ENCODE peak calls at places on chromosome 22, in four cellular contexts. X is stimulated activated CD8-positive, alpha-beta memory T cell treated with anti-CD3 and anti-CD28 coated beads, Interleukin-12 subunit alpha, Interleukin-12 subunit beta, amount 100 ng/mL, for 1 hour; B is thoracic aorta; E is activated CD4-positive, alpha-beta T cell treated with anti-CD3 and anti-CD28 coated beads, Interleukin-2, amount 10 ng/mL, durations not matched to agents 7 days and 5 days. I is an unnamed sample.

GRCh38 chr22:36455571-36456458 is 25.6 kb downstream of the TXN2 start:
- DNase-seq in E (no peak), B (no peak), X (no peak), I (no peak)

GRCh38 chr22:27796118-27796517 is 5.4 kb downstream of the MN1 start:
- DNase-seq in B (no peak), X (no peak), E (no peak), I (no peak)

GRCh38 chr22:26828311-26828710 is 170.9 kb downstream of the MIAT start:
- DNase-seq in B (no peak), E (no peak), X (no peak), I (no peak)

GRCh38 chr22:22103078-22103593 is 120.5 kb upstream of the TOP3B start:
- DNase-seq in E (no peak), X (no peak), B (no peak), I (no peak)

GRCh38 chr22:29028468-29028867 is 33.2 kb downstream of the C22orf31 start:
- DNase-seq in E (no peak), X (no peak), B (no peak), I (no peak)

GRCh38 chr22:21726650-21727049 is 8.9 kb downstream of the YPEL1 start:
- DNase-seq in X (no peak), B (no peak), E (peak; percentile 62), I (no peak)

GRCh38 chr22:46984751-46985506 is 222.5 kb downstream of the TBC1D22A start:
- DNase-seq in X (no peak), E (no peak), B (no peak), I (no peak)

GRCh38 chr22:41725510-41726110 is 26.3 kb downstream of the MEI1 start:
- DNase-seq in B (no peak), X (no peak), E (no peak), I (no peak)

GRCh38 chr22:46061431-46062231 is 84.7 kb upstream of the WNT7B start:
- DNase-seq in E (no peak), B (no peak), X (no peak), I (no peak)

GRCh38 chr22:25223269-25223850 is 3.9 kb downstream of the CRYBB2 start:
- DNase-seq in B (no peak), E (no peak), X (no peak), I (no peak)

GRCh38 chr22:32957093-32957835 is 100.9 kb downstream of the SYN3 start:
- DNase-seq in B (no peak), E (no peak), X (no peak), I (no peak)

GRCh38 chr22:35458547-35459422 is 58.8 kb downstream of the MCM5 start:
- DNase-seq in E (no peak), X (no peak), B (no peak), I (no peak)

GRCh38 chr22:43085658-43086606 is 3.3 kb downstream of the TTLL1 start:
- DNase-seq in B (no peak), X (no peak), E (no peak), I (no peak)

GRCh38 chr22:21564411-21564810 is 3.1 kb upstream of the UBE2L3 start:
- DNase-seq in B (no peak), X (no peak), E (no peak), I (no peak)

GRCh38 chr22:28608546-28608945 is 71.1 kb downstream of the TTC28 start:
- DNase-seq in E (no peak), B (no peak), X (no peak), I (no peak)

GRCh38 chr22:26715392-26715939 is 58.1 kb downstream of the MIAT start:
- DNase-seq in E (no peak), X (no peak), B (no peak), I (no peak)

I was measured in effector CD4-positive, alpha-beta T cell.